ENCODE peak calls at places on chromosomes 2 and 18, in ten cellular contexts. K is MM.1S, V is neural progenitor cell, I is fibroblast of lung, R is hepatocyte, F is IMR-90, D is mesendoderm, N is A549, U is SK-N-SH, Y is GM12878. Q is an unnamed sample.

GRCh38 chr2:47070155-47070919 is 84.8 kb downstream of the STPG4 start:
- DNase-seq in K (no peak), V (no peak), I (no peak), R (no peak), F (no peak), D (no peak), N (no peak), U (no peak), Y (no peak), Q (peak)

GRCh38 chr2:72538486-72538885 is 287.3 kb downstream of the EXOC6B start:
- DNase-seq in K (no peak), V (no peak), I (no peak), R (no peak), F (no peak), D (no peak), N (no peak), U (no peak), Y (no peak), Q (no peak)

GRCh38 chr2:112627060-112628040 is 18.4 kb upstream of the SLC20A1 start:
- DNase-seq in K (no peak), V (no peak), I (peak), R (peak), F (peak), D (no peak), N (peak), U (no peak), Y (no peak), Q (no peak)

GRCh38 chr2:175080479-175080878 is 75.3 kb upstream of the CHN1 start:
- DNase-seq in K (no peak), V (no peak), I (no peak), R (no peak), F (no peak), D (no peak), N (no peak), U (peak), Y (no peak), Q (no peak)

GRCh38 chr18:3411854-3412268 is 38.1 kb upstream of the TGIF1 start:
- DNase-seq in K (no peak), V (no peak), I (no peak), R (no peak), F (no peak), D (peak), N (peak), U (no peak), Y (no peak), Q (peak)

GRCh38 chr2:60948926-60949579 is 67.7 kb downstream of the REL start:
- DNase-seq in K (no peak), V (no peak), I (peak), R (no peak), F (peak), D (no peak), N (no peak), U (no peak), Y (no peak), Q (peak)

GRCh38 chr18:47397671-47398319 is 146.3 kb upstream of the SKOR2 start:
- DNase-seq in K (peak), V (peak), I (no peak), R (peak), F (no peak), D (peak), N (peak), U (peak), Y (no peak), Q (no peak)

GRCh38 chr2:70133521-70134348 is 46.5 kb downstream of the PCBP1 start:
- DNase-seq in K (no peak), V (no peak), I (no peak), R (no peak), F (no peak), D (no peak), N (no peak), U (no peak), Y (no peak), Q (no peak)

GRCh38 chr18:9568186-9568585 is 46.2 kb downstream of the PPP4R1 start:
- DNase-seq in K (no peak), V (no peak), I (no peak), R (no peak), F (no peak), D (no peak), N (no peak), U (no peak), Y (no peak), Q (no peak)

GRCh38 chr2:84338069-84338468 is 121.0 kb downstream of the SUCLG1 start:
- DNase-seq in K (no peak), V (no peak), I (peak), R (no peak), F (no peak), D (no peak), N (no peak), U (peak), Y (no peak), Q (no peak)

GRCh38 chr18:35345460-35345921 is 1.3 kb upstream of the ZNF24 start:
- DNase-seq in K (no peak), V (peak), I (peak), R (peak), F (no peak), D (peak), N (no peak), U (no peak), Y (peak), Q (no peak)

GRCh38 chr2:42906557-42907380 is 114.4 kb upstream of the HAAO start:
- DNase-seq in K (no peak), V (peak), I (peak), R (peak), F (peak), D (peak), N (no peak), U (peak), Y (no peak), Q (peak)

GRCh38 chr18:52869942-52870907 is 530.2 kb downstream of the DCC start:
- DNase-seq in K (no peak), V (peak), I (no peak), R (peak), F (no peak), D (peak), N (no peak), U (peak), Y (no peak), Q (peak)

GRCh38 chr2:164190700-164191099 is 430.6 kb downstream of the GRB14 start:
- DNase-seq in K (no peak), V (no peak), I (no peak), R (no peak), F (no peak), D (no peak), N (no peak), U (no peak), Y (no peak), Q (no peak)

GRCh38 chr2:209773377-209773776 is 1.7 kb downstream of the UNC80 start:
- DNase-seq in K (no peak), V (no peak), I (no peak), R (no peak), F (no peak), D (peak), N (no peak), U (no peak), Y (no peak), Q (no peak)

GRCh38 chr2:12543452-12544220 is 173.1 kb upstream of the TRIB2 start:
- DNase-seq in K (no peak), V (no peak), I (peak), R (no peak), F (no peak), D (no peak), N (no peak), U (peak), Y (no peak), Q (no peak)

GRCh38 chr2:241149925-241150659 is at the start of gene PPP1R7:
- DNase-seq in K (peak), V (peak), I (peak), R (peak), F (peak), D (peak), N (peak), U (peak), Y (peak), Q (peak)

GRCh38 chr2:241150660-241151530 is 628 bp downstream of the PPP1R7 start:
- DNase-seq in K (peak), V (peak), I (peak), R (no peak), F (peak), D (no peak), N (no peak), U (no peak), Y (no peak), Q (no peak)

GRCh38 chr2:241153616-241154015 is 3.3 kb downstream of the PPP1R7 start:
- DNase-seq in K (no peak), V (no peak), I (peak), R (no peak), F (peak), D (no peak), N (no peak), U (no peak), Y (no peak), Q (no peak)

GRCh38 chr2:241149675-241149924 is 328 bp upstream of the PASK start:
- DNase-seq in K (no peak), V (no peak), I (no peak), R (no peak), F (no peak), D (no peak), N (no peak), U (no peak), Y (no peak), Q (no peak)

GRCh38 chr2:241151934-241152660 is 1.8 kb downstream of the PPP1R7 start:
- DNase-seq in K (no peak), V (no peak), I (no peak), R (no peak), F (peak), D (peak), N (no peak), U (no peak), Y (no peak), Q (no peak)
- H3K4me2 ChIP-seq in K (no peak), V (no peak), I (peak), R (no peak), F (no peak), D (no peak), N (no peak), U (no peak), Y (peak), Q (peak)

GRCh38 chr2:150644298-150645067 is 157.0 kb upstream of the RND3 start:
- DNase-seq in K (no peak), V (no peak), I (peak), R (peak), F (peak), D (no peak), N (no peak), U (no peak), Y (no peak), Q (peak)
- H3K4me2 ChIP-seq in K (no peak), V (no peak), I (peak), R (no peak), F (peak), D (no peak), N (peak), U (peak), Y (no peak), Q (peak)

GRCh38 chr2:191885103-191885502 is 38.2 kb upstream of the CAVIN2 start:
- DNase-seq in K (no peak), V (no peak), I (peak), R (no peak), F (no peak), D (no peak), N (no peak), U (no peak), Y (no peak), Q (no peak)

GRCh38 chr2:191885650-191886049 is 38.8 kb upstream of the CAVIN2 start:
- DNase-seq in K (no peak), V (no peak), I (no peak), R (no peak), F (no peak), D (no peak), N (no peak), U (no peak), Y (no peak), Q (no peak)

GRCh38 chr2:191877875-191878274 is 31.0 kb upstream of the CAVIN2 start:
- DNase-seq in K (no peak), V (no peak), I (no peak), R (no peak), F (no peak), D (no peak), N (no peak), U (no peak), Y (no peak), Q (no peak)

GRCh38 chr2:191878576-191879298 is 31.8 kb upstream of the CAVIN2 start:
- DNase-seq in K (no peak), V (no peak), I (peak), R (no peak), F (peak), D (no peak), N (no peak), U (no peak), Y (no peak), Q (peak)

DNA sequence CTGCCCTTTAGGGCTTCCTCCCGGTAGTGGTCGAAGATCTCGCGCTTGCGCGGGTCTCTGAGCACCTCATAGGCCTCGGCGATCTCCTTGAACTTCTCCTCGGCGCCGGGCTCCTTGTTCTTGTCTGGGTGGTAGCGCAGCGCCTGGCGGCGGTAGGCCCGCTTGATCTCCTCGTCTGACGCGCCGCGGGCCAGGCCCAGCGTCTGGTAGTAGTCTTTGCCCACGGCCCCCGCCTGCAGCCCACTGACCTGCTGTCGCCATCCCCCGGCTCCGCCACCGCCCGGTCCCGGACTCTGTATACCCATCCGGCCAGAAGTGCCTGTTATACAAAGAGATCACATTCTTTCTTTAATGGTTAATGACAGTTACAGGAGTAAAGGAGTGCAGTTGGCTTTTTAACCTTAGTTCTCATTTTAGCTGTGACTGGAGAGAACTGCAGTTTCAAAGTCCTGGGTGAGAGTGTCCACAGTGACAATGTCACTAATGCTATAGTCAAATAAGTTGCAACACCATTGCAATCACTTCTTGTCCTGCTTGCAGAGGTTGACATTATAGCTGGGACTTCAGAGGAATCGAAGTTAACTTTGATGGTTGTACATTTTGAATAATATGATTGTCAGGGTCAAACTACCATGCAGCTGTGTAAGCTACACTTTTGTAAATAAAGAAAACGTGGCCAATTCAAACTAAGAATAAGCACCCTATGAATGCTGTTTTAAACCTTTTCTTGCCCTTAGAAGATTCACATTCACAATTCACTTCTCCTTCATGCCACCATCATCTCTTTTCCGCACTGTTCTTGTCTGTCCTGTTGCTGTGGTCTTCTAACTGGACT is 35.3 kb upstream of the CAVIN2 start:
- DNase-seq in K (no peak), V (no peak), I (no peak), R (no peak), F (no peak), D (no peak), N (no peak), U (no peak), Y (no peak), Q (no peak)
- H3K4me2 ChIP-seq in K (no peak), V (no peak), I (no peak), R (no peak), F (no peak), D (no peak), N (no peak), U (no peak), Y (no peak), Q (no peak)

GRCh38 chr2:129192841-129193253 is 786.6 kb upstream of the RAB6C start:
- DNase-seq in K (no peak), V (no peak), I (no peak), R (no peak), F (no peak), D (peak), N (no peak), U (no peak), Y (no peak), Q (no peak)

GRCh38 chr2:129193961-129194360 is 785.5 kb upstream of the RAB6C start:
- DNase-seq in K (no peak), V (peak), I (no peak), R (no peak), F (no peak), D (peak), N (no peak), U (no peak), Y (no peak), Q (no peak)

GRCh38 chr2:129189617-129190016 is 789.8 kb upstream of the RAB6C start:
- DNase-seq in K (no peak), V (peak), I (no peak), R (no peak), F (no peak), D (peak), N (no peak), U (no peak), Y (no peak), Q (no peak)

GRCh38 chr2:129192117-129192516 is 787.3 kb upstream of the RAB6C start:
- DNase-seq in K (no peak), V (no peak), I (no peak), R (no peak), F (no peak), D (peak), N (no peak), U (peak), Y (no peak), Q (no peak)

DNA sequence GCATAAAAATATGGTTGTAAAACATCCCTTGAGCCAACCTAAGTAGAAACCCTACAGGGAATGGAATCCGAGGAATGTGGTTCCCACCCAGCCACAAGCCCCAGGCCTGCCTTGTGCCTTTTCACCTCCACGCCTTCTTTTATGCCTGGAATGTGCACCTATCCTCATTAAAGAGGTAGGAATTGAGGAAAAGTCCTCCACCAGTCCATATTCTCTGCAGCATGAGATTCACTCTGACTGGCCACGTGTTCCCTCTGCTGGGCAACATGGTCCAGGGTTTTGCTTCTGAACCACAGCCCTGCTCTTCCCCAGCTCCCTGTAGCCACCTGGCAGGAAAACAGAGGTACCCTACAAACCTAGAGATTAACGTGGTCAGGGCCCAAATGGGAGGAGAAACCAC is 787.9 kb upstream of the RAB6C start:
- DNase-seq in K (no peak), V (peak), I (no peak), R (peak), F (no peak), D (peak), N (no peak), U (no peak), Y (no peak), Q (no peak)
- H3K4me2 ChIP-seq in K (no peak), V (no peak), I (no peak), R (no peak), F (no peak), D (no peak), N (no peak), U (no peak), Y (no peak), Q (no peak)

DNA sequence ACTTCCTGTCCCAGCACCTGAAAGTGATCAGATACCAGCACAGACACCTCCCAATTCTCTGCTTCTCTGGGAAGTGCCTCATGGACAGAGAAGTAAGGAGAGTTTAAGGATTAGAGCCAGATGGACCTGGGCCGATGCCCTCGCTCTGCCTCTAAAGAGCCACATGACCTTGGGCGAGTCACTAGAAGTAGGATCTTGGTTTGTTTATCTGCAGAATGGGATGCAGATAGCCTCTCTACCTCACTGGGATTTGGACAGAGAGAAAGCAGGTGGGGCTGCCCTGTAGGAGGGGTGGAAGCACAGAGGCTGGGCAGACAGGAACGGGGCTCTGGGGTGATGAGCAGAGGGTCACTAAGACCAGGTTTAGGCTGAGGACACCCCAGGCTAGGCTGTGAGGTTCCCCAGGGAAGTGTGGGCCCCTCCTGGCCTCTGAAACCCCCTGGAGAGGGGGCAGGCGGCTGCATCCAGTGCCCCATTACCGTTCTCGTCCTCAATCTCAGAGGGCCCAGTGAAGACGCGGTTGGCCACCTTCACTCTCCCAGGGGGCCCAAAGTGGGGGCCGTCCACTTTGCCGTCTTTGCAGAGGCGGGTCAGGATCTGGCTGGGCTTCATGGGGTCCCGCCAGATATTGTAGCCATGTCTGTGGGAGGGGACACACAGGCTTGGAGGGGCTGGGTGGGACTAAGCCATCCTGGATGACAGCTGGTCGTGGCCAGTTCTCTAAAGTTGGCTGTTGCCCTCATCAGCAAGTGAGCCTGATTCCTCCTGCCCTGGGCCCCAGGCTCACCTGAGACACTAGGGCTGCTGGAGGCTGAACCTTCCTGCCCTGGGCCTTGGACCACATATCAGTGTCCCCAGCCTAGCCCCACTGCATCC is 13.3 kb downstream of the OTOF start:
- DNase-seq in K (no peak), V (no peak), I (no peak), R (no peak), F (no peak), D (peak), N (no peak), U (peak), Y (no peak), Q (peak)
- H3K4me2 ChIP-seq in K (no peak), V (no peak), I (no peak), R (no peak), F (no peak), D (no peak), N (no peak), U (no peak), Y (no peak), Q (no peak)

GRCh38 chr18:58402247-58402646 is 226.6 kb downstream of the ALPK2 start:
- DNase-seq in K (no peak), V (no peak), I (peak), R (peak), F (no peak), D (peak), N (no peak), U (peak), Y (no peak), Q (peak)

GRCh38 chr18:58400337-58400885 is 228.5 kb downstream of the ALPK2 start:
- DNase-seq in K (no peak), V (no peak), I (peak), R (peak), F (no peak), D (no peak), N (no peak), U (no peak), Y (no peak), Q (no peak)

GRCh38 chr18:58402951-58403702 is 225.8 kb downstream of the ALPK2 start:
- DNase-seq in K (no peak), V (peak), I (no peak), R (no peak), F (no peak), D (no peak), N (no peak), U (no peak), Y (no peak), Q (no peak)

GRCh38 chr18:58398648-58399398 is 230.1 kb downstream of the ALPK2 start:
- DNase-seq in K (no peak), V (no peak), I (no peak), R (no peak), F (no peak), D (no peak), N (no peak), U (no peak), Y (no peak), Q (no peak)

GRCh38 chr18:58401191-58401590 is 227.7 kb downstream of the ALPK2 start:
- DNase-seq in K (no peak), V (no peak), I (no peak), R (no peak), F (no peak), D (no peak), N (no peak), U (no peak), Y (no peak), Q (no peak)
- H3K4me2 ChIP-seq in K (no peak), V (no peak), I (no peak), R (no peak), F (no peak), D (no peak), N (no peak), U (no peak), Y (no peak), Q (no peak)

DNA sequence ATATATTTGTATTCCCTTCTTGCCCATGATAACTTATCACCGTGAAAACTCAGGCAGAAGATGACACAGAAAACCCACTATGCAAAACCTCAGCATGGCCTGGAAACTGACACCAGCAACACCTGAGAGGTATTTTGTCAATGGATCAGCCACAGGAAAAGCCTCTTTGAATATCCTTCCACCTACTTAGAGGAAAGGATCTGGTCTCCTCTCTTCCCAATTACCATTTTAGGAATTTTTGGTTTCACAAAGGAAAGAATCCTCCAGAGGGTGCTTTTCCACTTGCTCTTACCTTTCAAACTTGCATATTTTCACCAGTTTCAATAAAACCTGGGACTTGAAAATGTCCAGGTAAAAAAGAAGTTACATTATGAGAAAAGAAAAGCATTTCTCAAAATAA is 20.0 kb upstream of the MEIS1 start:
- DNase-seq in K (no peak), V (no peak), I (no peak), R (no peak), F (no peak), D (peak), N (no peak), U (no peak), Y (no peak), Q (no peak)
- H3K4me2 ChIP-seq in K (no peak), V (no peak), I (no peak), R (no peak), F (no peak), D (no peak), N (no peak), U (no peak), Y (no peak), Q (no peak)

Q was measured in osteoblast.